ENCODE peak calls at places on chromosomes 2 and 18, in eight cellular contexts. One of them, this sample, is unnamed.

GRCh38 chr2:71742953-71743601 is 289.7 kb downstream of the DYSF start:
- DNase-seq in SK-MEL-5: no peak
- DNase-seq in B cell: no peak
- DNase-seq in T-helper 22 cell: no peak
- DNase-seq in T-helper 9 cell: no peak
- DNase-seq in MCF 10A: peak; percentile 91
- DNase-seq in HCT116: peak; percentile 74
- DNase-seq in NCI-H1092: no peak
- DNase-seq in this sample: no peak

GRCh38 chr2:142975239-142975638 is 97.8 kb downstream of the KYNU start:
- DNase-seq in B cell: no peak
- DNase-seq in SK-MEL-5: no peak
- DNase-seq in T-helper 9 cell: no peak
- DNase-seq in T-helper 22 cell: no peak
- DNase-seq in NCI-H1092: no peak
- DNase-seq in HCT116: no peak
- DNase-seq in MCF 10A: no peak
- DNase-seq in this sample: no peak

GRCh38 chr2:101103846-101104245 is 47.3 kb downstream of the TBC1D8 start:
- DNase-seq in T-helper 22 cell: no peak
- DNase-seq in T-helper 9 cell: no peak
- DNase-seq in HCT116: no peak
- DNase-seq in B cell: no peak
- DNase-seq in SK-MEL-5: no peak
- DNase-seq in NCI-H1092: no peak
- DNase-seq in MCF 10A: no peak
- DNase-seq in this sample: no peak

GRCh38 chr2:172427256-172427989 is at the start of gene ITGA6:
- DNase-seq in T-helper 22 cell: peak; percentile 69
- DNase-seq in NCI-H1092: peak; percentile 39
- DNase-seq in B cell: no peak
- DNase-seq in SK-MEL-5: peak; percentile 83
- DNase-seq in MCF 10A: peak; percentile 83
- DNase-seq in T-helper 9 cell: peak; percentile 71
- DNase-seq in HCT116: peak; percentile 83
- DNase-seq in this sample: peak; percentile 57

GRCh38 chr18:59048378-59048777 is 91.3 kb upstream of the SEC11C start:
- DNase-seq in T-helper 9 cell: no peak
- DNase-seq in B cell: no peak
- DNase-seq in SK-MEL-5: no peak
- DNase-seq in MCF 10A: no peak
- DNase-seq in NCI-H1092: no peak
- DNase-seq in HCT116: no peak
- DNase-seq in T-helper 22 cell: no peak
- DNase-seq in this sample: no peak

GRCh38 chr2:133819906-133820305 is 251.6 kb upstream of the NCKAP5 start:
- DNase-seq in B cell: no peak
- DNase-seq in T-helper 22 cell: no peak
- DNase-seq in T-helper 9 cell: no peak
- DNase-seq in MCF 10A: no peak
- DNase-seq in SK-MEL-5: peak; percentile 10
- DNase-seq in NCI-H1092: no peak
- DNase-seq in HCT116: no peak
- DNase-seq in this sample: no peak

GRCh38 chr2:65450395-65450794 is 18.0 kb upstream of the SPRED2 start:
- DNase-seq in T-helper 9 cell: no peak
- DNase-seq in T-helper 22 cell: no peak
- DNase-seq in NCI-H1092: no peak
- DNase-seq in HCT116: no peak
- DNase-seq in MCF 10A: no peak
- DNase-seq in B cell: no peak
- DNase-seq in SK-MEL-5: no peak
- DNase-seq in this sample: no peak

GRCh38 chr18:79494936-79495335 is 99.2 kb downstream of the NFATC1 start:
- DNase-seq in HCT116: no peak
- DNase-seq in T-helper 22 cell: no peak
- DNase-seq in SK-MEL-5: no peak
- DNase-seq in B cell: no peak
- DNase-seq in NCI-H1092: no peak
- DNase-seq in MCF 10A: no peak
- DNase-seq in T-helper 9 cell: no peak
- DNase-seq in this sample: no peak

GRCh38 chr2:117918608-117919007 is 95.3 kb downstream of the CCDC93 start:
- DNase-seq in B cell: no peak
- DNase-seq in NCI-H1092: no peak
- DNase-seq in SK-MEL-5: no peak
- DNase-seq in MCF 10A: no peak
- DNase-seq in HCT116: no peak
- DNase-seq in T-helper 22 cell: no peak
- DNase-seq in T-helper 9 cell: no peak
- DNase-seq in this sample: no peak

GRCh38 chr2:203718087-203718486 is 11.6 kb downstream of the CD28 start:
- DNase-seq in MCF 10A: no peak
- DNase-seq in HCT116: no peak
- DNase-seq in T-helper 9 cell: peak; percentile 30
- DNase-seq in NCI-H1092: no peak
- DNase-seq in T-helper 22 cell: peak; percentile 53
- DNase-seq in B cell: no peak
- DNase-seq in SK-MEL-5: no peak
- DNase-seq in this sample: no peak

GRCh38 chr2:19812166-19812565 is 89.6 kb downstream of the TTC32 start:
- DNase-seq in SK-MEL-5: no peak
- DNase-seq in B cell: no peak
- DNase-seq in HCT116: no peak
- DNase-seq in MCF 10A: no peak
- DNase-seq in NCI-H1092: no peak
- DNase-seq in T-helper 9 cell: no peak
- DNase-seq in T-helper 22 cell: no peak
- DNase-seq in this sample: no peak

GRCh38 chr18:49277395-49278036 is 182.9 kb downstream of the DYM start:
- DNase-seq in T-helper 9 cell: no peak
- DNase-seq in B cell: no peak
- DNase-seq in SK-MEL-5: no peak
- DNase-seq in NCI-H1092: no peak
- DNase-seq in T-helper 22 cell: no peak
- DNase-seq in MCF 10A: peak; percentile 2
- DNase-seq in HCT116: no peak
- DNase-seq in this sample: no peak

GRCh38 chr2:173090291-173090877 is 14.7 kb downstream of the MAP3K20 start:
- DNase-seq in NCI-H1092: no peak
- DNase-seq in MCF 10A: no peak
- DNase-seq in T-helper 9 cell: no peak
- DNase-seq in T-helper 22 cell: no peak
- DNase-seq in HCT116: no peak
- DNase-seq in SK-MEL-5: no peak
- DNase-seq in B cell: no peak
- DNase-seq in this sample: no peak

GRCh38 chr2:37615808-37616673 is 55.4 kb downstream of the CDC42EP3 start:
- DNase-seq in HCT116: no peak
- DNase-seq in T-helper 22 cell: peak; percentile 46
- DNase-seq in T-helper 9 cell: peak; percentile 47
- DNase-seq in NCI-H1092: no peak
- DNase-seq in SK-MEL-5: no peak
- DNase-seq in MCF 10A: no peak
- DNase-seq in B cell: peak; percentile 77
- DNase-seq in this sample: no peak

GRCh38 chr18:69969491-69969890 is 21.8 kb upstream of the CD226 start:
- DNase-seq in SK-MEL-5: no peak
- DNase-seq in HCT116: no peak
- DNase-seq in T-helper 9 cell: no peak
- DNase-seq in T-helper 22 cell: no peak
- DNase-seq in MCF 10A: no peak
- DNase-seq in B cell: no peak
- DNase-seq in NCI-H1092: no peak
- DNase-seq in this sample: no peak

GRCh38 chr2:96771792-96772618 is 11.3 kb downstream of the CNNM4 start:
- DNase-seq in B cell: no peak
- DNase-seq in HCT116: no peak
- DNase-seq in SK-MEL-5: no peak
- DNase-seq in T-helper 9 cell: no peak
- DNase-seq in NCI-H1092: no peak
- DNase-seq in T-helper 22 cell: no peak
- DNase-seq in MCF 10A: no peak
- DNase-seq in this sample: no peak

GRCh38 chr2:136407952-136408318 is 290.0 kb upstream of the CXCR4 start:
- DNase-seq in SK-MEL-5: no peak
- DNase-seq in B cell: no peak
- DNase-seq in MCF 10A: no peak
- DNase-seq in T-helper 9 cell: no peak
- DNase-seq in HCT116: no peak
- DNase-seq in T-helper 22 cell: no peak
- DNase-seq in NCI-H1092: no peak
- DNase-seq in this sample: no peak

GRCh38 chr18:79169958-79170555 is 100.9 kb downstream of the ATP9B start:
- DNase-seq in NCI-H1092: no peak
- DNase-seq in T-helper 22 cell: no peak
- DNase-seq in SK-MEL-5: no peak
- DNase-seq in T-helper 9 cell: no peak
- DNase-seq in HCT116: no peak
- DNase-seq in MCF 10A: peak; percentile 59
- DNase-seq in B cell: no peak
- DNase-seq in this sample: no peak

GRCh38 chr2:201857326-201857725 is 51.0 kb downstream of the CDK15 start:
- DNase-seq in HCT116: no peak
- DNase-seq in B cell: no peak
- DNase-seq in SK-MEL-5: no peak
- DNase-seq in NCI-H1092: no peak
- DNase-seq in T-helper 22 cell: no peak
- DNase-seq in MCF 10A: no peak
- DNase-seq in T-helper 9 cell: no peak
- DNase-seq in this sample: no peak